ENCODE peak calls at places on chromosomes 13 and 19, in eight cellular contexts. P, W, R, N, X, T, V and K are unnamed samples.

GRCh38 chr13:40060318-40061007 is 405.0 kb downstream of the COG6 start:
- DNase-seq in R (peak), T (peak), W (no peak), P (peak), V (peak), X (peak), N (peak), K (no peak)

GRCh38 chr19:34534206-34534605 is 52.6 kb downstream of the WTIP start:
- DNase-seq in P (no peak), N (no peak), W (no peak), V (no peak), T (no peak), R (no peak), X (no peak), K (no peak)

GRCh38 chr13:109586509-109587346 is 199.7 kb downstream of the IRS2 start:
- DNase-seq in P (no peak), V (no peak), W (no peak), X (peak), T (no peak), N (no peak), R (no peak), K (peak)

GRCh38 chr13:98452851-98453250 is 124.1 kb downstream of the STK24 start:
- DNase-seq in P (no peak), T (no peak), W (no peak), X (no peak), N (no peak), V (peak), R (no peak), K (no peak)

GRCh38 chr13:84896128-84896527 is 903.1 kb downstream of the SLITRK6 start:
- DNase-seq in N (peak), V (no peak), W (peak), P (no peak), T (peak), X (no peak), R (peak), K (no peak)

GRCh38 chr19:36750066-36750691 is 22.4 kb downstream of the ZNF850 start:
- DNase-seq in W (no peak), N (no peak), T (no peak), V (no peak), P (no peak), R (no peak), X (no peak), K (no peak)

GRCh38 chr13:30110301-30111070 is 196.9 kb downstream of the KATNAL1 start:
- DNase-seq in W (no peak), X (no peak), T (no peak), R (no peak), P (peak), N (no peak), V (no peak), K (no peak)

GRCh38 chr19:7257148-7258041 is 36.8 kb downstream of the INSR start:
- DNase-seq in R (no peak), P (no peak), N (no peak), T (peak), X (peak), W (no peak), V (peak), K (no peak)

GRCh38 chr19:10915511-10916091 is 12.8 kb downstream of the YIPF2 start:
- DNase-seq in V (no peak), R (no peak), X (peak), P (no peak), N (peak), W (no peak), T (no peak), K (no peak)

GRCh38 chr19:21143846-21144245 is 2.0 kb downstream of the ZNF431 start:
- DNase-seq in V (no peak), P (no peak), R (no peak), W (no peak), N (no peak), X (no peak), T (no peak), K (no peak)

GRCh38 chr19:4977299-4978174 is 8.6 kb downstream of the KDM4B start:
- DNase-seq in R (no peak), P (peak), X (peak), V (peak), T (no peak), W (no peak), N (peak), K (no peak)

GRCh38 chr13:68509734-68510621 is 1279.8 kb upstream of the PCDH9 start:
- DNase-seq in V (no peak), P (no peak), W (no peak), T (no peak), N (no peak), X (no peak), R (no peak), K (no peak)

GRCh38 chr13:36921902-36922301 is 1.9 kb upstream of the SMAD9 start:
- DNase-seq in V (no peak), N (no peak), T (no peak), R (no peak), W (no peak), P (no peak), X (no peak), K (no peak)

GRCh38 chr19:35702223-35703012 is 1.9 kb upstream of the ZBTB32 start:
- DNase-seq in R (peak), T (peak), P (peak), W (peak), N (peak), V (peak), X (peak), K (peak)

GRCh38 chr19:23804676-23805075 is 46.0 kb upstream of the ZNF681 start:
- DNase-seq in W (no peak), P (no peak), V (no peak), T (no peak), R (peak), X (no peak), N (no peak), K (no peak)

GRCh38 chr19:7730286-7731217 is 1.4 kb downstream of the CLEC4G start:
- DNase-seq in T (no peak), N (no peak), X (no peak), P (no peak), R (no peak), V (no peak), W (no peak), K (no peak)

GRCh38 chr19:38726284-38726673 is 18.0 kb downstream of the CAPN12 start:
- DNase-seq in W (no peak), X (no peak), V (no peak), P (peak), T (no peak), N (no peak), R (no peak), K (no peak)

GRCh38 chr19:3556978-3557460 is 367 bp downstream of the MFSD12 start:
- DNase-seq in V (no peak), P (no peak), W (peak), T (no peak), R (no peak), X (peak), N (no peak), K (peak)

GRCh38 chr19:11652492-11652891 is 55.2 kb downstream of the ZNF627 start:
- DNase-seq in W (peak), R (no peak), X (no peak), N (no peak), T (no peak), P (no peak), V (no peak), K (no peak)

GRCh38 chr13:75418186-75418843 is 63.7 kb downstream of the TBC1D4 start:
- DNase-seq in N (no peak), X (no peak), W (no peak), T (no peak), P (no peak), V (no peak), R (no peak), K (no peak)

GRCh38 chr19:18931316-18932162 is 9.5 kb downstream of the HOMER3 start:
- DNase-seq in T (no peak), V (no peak), P (no peak), W (no peak), R (no peak), N (no peak), X (no peak), K (no peak)

GRCh38 chr19:46211201-46211881 is 18.2 kb upstream of the IGFL1 start:
- DNase-seq in V (peak), T (no peak), P (no peak), X (peak), N (no peak), R (no peak), W (no peak), K (no peak)

GRCh38 chr13:102260256-102260655 is 141.6 kb downstream of the FGF14 start:
- DNase-seq in R (no peak), T (no peak), V (no peak), P (no peak), N (no peak), W (peak), X (no peak), K (no peak)

GRCh38 chr13:96052655-96053002 is 572 bp downstream of the UGGT2 start:
- DNase-seq in V (no peak), X (no peak), N (peak), W (peak), R (peak), P (no peak), T (peak), K (no peak)

GRCh38 chr19:46520616-46521015 is 24.9 kb upstream of the PNMA8B start:
- DNase-seq in X (no peak), P (no peak), N (no peak), V (no peak), W (no peak), R (no peak), T (no peak), K (no peak)

GRCh38 chr19:2394669-2395292 is 32.6 kb downstream of the TIMM13 start:
- DNase-seq in R (no peak), T (no peak), P (no peak), W (no peak), X (no peak), V (no peak), N (no peak), K (peak)

GRCh38 chr13:24511019-24511823 is 1.4 kb downstream of the PARP4 start:
- DNase-seq in R (no peak), P (no peak), N (peak), W (peak), V (no peak), T (peak), X (peak), K (peak)

GRCh38 chr19:19591133-19591825 is 27.2 kb downstream of the PBX4 start:
- DNase-seq in W (no peak), V (no peak), P (no peak), T (peak), N (peak), X (peak), R (no peak), K (peak)

GRCh38 chr19:6580313-6580712 is 10.6 kb downstream of the CD70 start:
- DNase-seq in X (no peak), W (no peak), N (peak), T (no peak), P (no peak), V (no peak), R (no peak), K (no peak)

GRCh38 chr19:29376855-29377354 is 148.9 kb upstream of the VSTM2B start:
- DNase-seq in R (no peak), T (no peak), W (no peak), X (peak), N (no peak), P (no peak), V (no peak), K (no peak)

GRCh38 chr13:24694907-24695306 is 14.7 kb downstream of the ATP12A start:
- DNase-seq in T (no peak), P (no peak), W (no peak), V (no peak), X (no peak), N (no peak), R (no peak), K (no peak)

GRCh38 chr13:99380402-99380801 is 73.2 kb upstream of the GPR183 start:
- DNase-seq in T (no peak), R (no peak), N (no peak), V (no peak), W (no peak), X (no peak), P (no peak), K (no peak)